ENCODE peak calls at places on chromosomes 11 and 22, in ten cellular contexts. J, D, L, C, H, A, V, X, P and N are unnamed samples.

GRCh38 chr22:40345801-40346177 is 511 bp upstream of the ADSL start:
- DNase-seq in J (peak), D (no peak), L (peak), C (peak), H (peak), A (no peak), V (peak), X (peak), P (peak), N (peak)

GRCh38 chr11:36164522-36165250 is 124.5 kb downstream of the COMMD9 start:
- DNase-seq in J (no peak), D (peak), L (no peak), C (no peak), H (no peak), A (no peak), V (no peak), X (no peak), P (no peak), N (no peak)

GRCh38 chr22:42797021-42797420 is 60.1 kb downstream of the ARFGAP3 start:
- DNase-seq in J (no peak), D (peak), L (no peak), C (no peak), H (no peak), A (peak), V (no peak), X (no peak), P (no peak), N (no peak)

GRCh38 chr22:44363980-44364749 is 51.4 kb upstream of the SHISAL1 start:
- DNase-seq in J (no peak), D (no peak), L (peak), C (no peak), H (peak), A (peak), V (peak), X (no peak), P (no peak), N (no peak)

GRCh38 chr22:29270475-29271271 is 2.6 kb downstream of the EWSR1 start:
- DNase-seq in J (no peak), D (peak), L (no peak), C (no peak), H (no peak), A (no peak), V (no peak), X (peak), P (peak), N (no peak)

GRCh38 chr11:122108192-122108799 is 7.7 kb downstream of the BLID start:
- DNase-seq in J (peak), D (peak), L (no peak), C (no peak), H (no peak), A (no peak), V (no peak), X (no peak), P (peak), N (no peak)

GRCh38 chr22:17835256-17835655 is 61.0 kb upstream of the BID start:
- DNase-seq in J (no peak), D (no peak), L (no peak), C (no peak), H (no peak), A (no peak), V (no peak), X (no peak), P (no peak), N (no peak)

GRCh38 chr22:49829044-49829719 is 1.5 kb upstream of the BRD1 start:
- DNase-seq in J (no peak), D (no peak), L (no peak), C (no peak), H (no peak), A (no peak), V (peak), X (no peak), P (no peak), N (no peak)

GRCh38 chr11:35271031-35271430 is 132.1 kb downstream of the CD44 start:
- DNase-seq in J (no peak), D (no peak), L (no peak), C (no peak), H (no peak), A (no peak), V (no peak), X (no peak), P (no peak), N (no peak)

GRCh38 chr11:130548491-130548833 is 100.0 kb downstream of the ADAMTS15 start:
- DNase-seq in J (no peak), D (peak), L (no peak), C (no peak), H (no peak), A (no peak), V (no peak), X (peak), P (no peak), N (no peak)

GRCh38 chr22:42172385-42173172 is 42.0 kb upstream of the CYP2D6 start:
- DNase-seq in J (no peak), D (peak), L (no peak), C (no peak), H (no peak), A (no peak), V (no peak), X (no peak), P (peak), N (no peak)

GRCh38 chr11:100918551-100919500 is 210.8 kb downstream of the PGR start:
- DNase-seq in J (peak), D (peak), L (no peak), C (no peak), H (no peak), A (no peak), V (no peak), X (no peak), P (no peak), N (no peak)
- H3K27ac ChIP-seq in J (no peak), D (no peak), L (no peak), C (no peak), H (no peak), A (no peak), V (no peak), X (no peak), P (no peak), N (no peak)

DNA sequence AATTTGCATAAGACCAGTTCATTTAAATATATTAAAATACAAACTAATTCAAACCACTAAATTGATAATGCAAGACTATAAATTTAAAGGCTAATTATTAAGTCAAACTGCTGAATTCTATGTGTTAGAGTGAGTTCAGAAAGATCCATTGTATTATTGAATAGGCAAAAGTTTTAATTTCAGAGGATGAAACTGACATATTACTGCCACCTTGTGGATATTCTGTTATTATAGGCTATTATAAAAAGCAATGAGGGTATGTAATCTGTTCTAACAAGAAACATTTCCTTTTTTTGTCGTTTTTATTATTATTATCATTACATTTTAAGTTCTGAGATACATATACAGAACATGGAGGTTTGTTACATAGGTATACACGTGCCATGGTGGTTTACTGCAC is 20.9 kb upstream of the NAALAD2 start:
- DNase-seq in J (no peak), D (no peak), L (no peak), C (no peak), H (no peak), A (no peak), V (no peak), X (no peak), P (peak), N (no peak)
- TF ChIP-seq CTCF in J (no peak), D (peak), L (no peak), C (no peak), H (peak), A (peak), V (no peak), X (peak), P (peak), N (peak)

GRCh38 chr11:65559535-65559934 is 1.4 kb upstream of the LTBP3 start:
- DNase-seq in J (no peak), D (no peak), L (no peak), C (no peak), H (no peak), A (no peak), V (no peak), X (no peak), P (no peak), N (no peak)

GRCh38 chr11:65562020-65562419 is 3.9 kb upstream of the LTBP3 start:
- DNase-seq in J (no peak), D (no peak), L (no peak), C (no peak), H (no peak), A (no peak), V (no peak), X (no peak), P (no peak), N (no peak)

GRCh38 chr11:65558785-65559509 is 788 bp upstream of the LTBP3 start:
- DNase-seq in J (no peak), D (peak), L (peak), C (no peak), H (no peak), A (peak), V (peak), X (no peak), P (no peak), N (no peak)

GRCh38 chr11:65559951-65560537 is 1.9 kb upstream of the LTBP3 start:
- DNase-seq in J (no peak), D (peak), L (peak), C (no peak), H (no peak), A (no peak), V (no peak), X (peak), P (no peak), N (peak)

DNA sequence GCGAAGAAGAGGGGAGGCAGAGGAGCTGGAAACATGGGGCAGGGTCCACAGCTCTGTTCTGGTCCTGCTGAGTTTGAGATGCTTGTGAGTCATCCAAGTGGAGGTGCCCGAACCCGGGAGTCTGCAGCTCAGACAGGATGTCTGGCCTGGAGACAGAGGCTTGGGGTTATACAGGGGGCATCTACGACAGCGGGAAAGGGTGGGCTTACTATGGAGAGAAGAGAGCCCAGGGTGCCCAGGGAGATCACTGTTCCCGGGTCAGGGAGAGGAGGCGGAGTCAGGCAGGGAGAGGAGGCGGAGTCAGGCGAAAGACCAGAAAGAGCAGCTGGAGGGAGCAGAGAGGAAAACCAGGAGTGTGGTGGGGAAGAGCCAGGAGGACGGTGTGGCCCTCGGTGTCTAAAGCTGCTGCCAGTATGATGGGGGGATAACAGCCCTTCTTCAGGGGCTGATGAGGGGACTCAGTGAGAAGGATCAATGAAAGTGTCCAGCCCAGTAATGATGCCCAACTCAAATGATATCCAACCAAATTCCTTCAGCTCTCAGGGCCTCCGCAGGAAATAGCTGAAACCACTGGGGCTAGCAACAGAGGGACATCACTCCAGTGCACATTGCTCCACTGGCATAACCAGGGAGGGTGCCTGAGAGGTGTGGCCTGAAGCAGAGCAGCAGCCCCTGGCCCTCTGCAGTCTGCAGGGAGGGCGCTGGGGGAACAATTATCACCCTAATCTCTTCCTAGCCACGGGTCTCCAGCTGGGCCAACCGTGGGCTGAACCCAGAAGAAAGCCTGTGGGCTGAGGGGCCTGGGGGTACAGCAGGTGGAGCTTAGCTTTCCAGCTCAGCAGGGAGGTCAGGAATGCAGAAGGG is 2.6 kb upstream of the LTBP3 start:
- DNase-seq in J (no peak), D (peak), L (peak), C (no peak), H (no peak), A (peak), V (no peak), X (peak), P (no peak), N (no peak)
- H3K27ac ChIP-seq in J (no peak), D (peak), L (peak), C (no peak), H (peak), A (peak), V (no peak), X (peak), P (no peak), N (peak)

GRCh38 chr11:450809-451451 is 851 bp downstream of the PTDSS2 start:
- DNase-seq in J (peak), D (peak), L (peak), C (peak), H (peak), A (peak), V (peak), X (peak), P (peak), N (peak)
- TF ChIP-seq CTCF in J (peak), D (peak), L (peak), C (peak), H (peak), A (no peak), V (peak), X (peak), P (peak), N (peak)

GRCh38 chr11:114367244-114367957 is 32.9 kb downstream of the C11orf71 start:
- DNase-seq in J (no peak), D (no peak), L (no peak), C (no peak), H (no peak), A (no peak), V (no peak), X (no peak), P (no peak), N (no peak)

GRCh38 chr11:114366331-114367243 is 33.7 kb downstream of the C11orf71 start:
- DNase-seq in J (no peak), D (peak), L (no peak), C (no peak), H (no peak), A (no peak), V (no peak), X (no peak), P (no peak), N (peak)

GRCh38 chr11:114375052-114375451 is 25.3 kb downstream of the C11orf71 start:
- DNase-seq in J (no peak), D (no peak), L (no peak), C (no peak), H (no peak), A (no peak), V (no peak), X (no peak), P (no peak), N (no peak)

GRCh38 chr11:114368918-114369680 is 31.2 kb downstream of the C11orf71 start:
- DNase-seq in J (no peak), D (no peak), L (no peak), C (no peak), H (no peak), A (no peak), V (no peak), X (peak), P (no peak), N (peak)
- H3K27ac ChIP-seq in J (no peak), D (no peak), L (no peak), C (no peak), H (no peak), A (no peak), V (no peak), X (no peak), P (no peak), N (no peak)

GRCh38 chr11:57777969-57778317 is 16.3 kb downstream of the CTNND1 start:
- DNase-seq in J (no peak), D (no peak), L (no peak), C (no peak), H (no peak), A (no peak), V (no peak), X (peak), P (no peak), N (no peak)

GRCh38 chr11:57778318-57779037 is 16.9 kb downstream of the CTNND1 start:
- DNase-seq in J (peak), D (peak), L (peak), C (no peak), H (peak), A (peak), V (peak), X (peak), P (no peak), N (peak)

GRCh38 chr11:57776101-57776511 is 14.5 kb downstream of the CTNND1 start:
- DNase-seq in J (peak), D (peak), L (no peak), C (no peak), H (no peak), A (no peak), V (no peak), X (no peak), P (no peak), N (no peak)

GRCh38 chr11:57775474-57775873 is 13.9 kb downstream of the CTNND1 start:
- DNase-seq in J (no peak), D (no peak), L (no peak), C (no peak), H (no peak), A (no peak), V (no peak), X (no peak), P (no peak), N (no peak)

DNA sequence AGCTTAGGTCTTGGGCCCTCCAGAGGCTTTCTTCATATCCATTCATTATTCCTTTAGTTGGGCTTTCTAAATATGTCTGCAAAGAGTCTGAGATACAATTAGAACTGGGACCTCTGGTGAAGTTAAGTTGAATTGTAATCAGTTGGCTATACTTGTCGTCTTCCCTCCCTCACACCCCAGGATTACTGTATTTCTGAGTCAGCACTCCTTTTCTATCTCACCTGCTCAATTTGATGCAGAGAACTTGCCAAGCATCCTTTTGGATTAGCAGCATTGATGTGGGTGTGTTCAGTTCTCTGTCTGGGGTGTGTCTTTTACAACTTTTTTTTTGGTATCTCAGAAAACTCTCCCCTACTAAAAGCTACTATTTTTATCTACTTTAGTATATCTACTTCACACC is 15.0 kb downstream of the CTNND1 start:
- DNase-seq in J (no peak), D (no peak), L (no peak), C (no peak), H (no peak), A (no peak), V (no peak), X (no peak), P (no peak), N (no peak)
- TF ChIP-seq CTCF in J (no peak), D (no peak), L (no peak), C (no peak), H (no peak), A (no peak), V (no peak), X (no peak), P (no peak), N (no peak)